ENCODE peak calls at places on chromosomes 3 and 15, in five cellular contexts. Y is GM10248, W is mesothelial cell of epicardium, J is kidney epithelial cell, K is left lung. Q is an unnamed sample.

GRCh38 chr3:127008236-127008635 is 25.3 kb downstream of the PLXNA1 start:
- DNase-seq in Y (no peak), W (no peak), J (no peak), K (no peak), Q (no peak)

GRCh38 chr3:35549690-35550089 is 89.6 kb upstream of the ARPP21 start:
- DNase-seq in Y (no peak), W (no peak), J (no peak), K (no peak), Q (no peak)

GRCh38 chr3:42852443-42852842 is 23.2 kb downstream of the CYP8B1 start:
- DNase-seq in Y (no peak), W (no peak), J (no peak), K (no peak), Q (no peak)

GRCh38 chr3:10428393-10429091 is 76.8 kb downstream of the ATP2B2 start:
- DNase-seq in Y (no peak), W (no peak), J (no peak), K (no peak), Q (no peak)

GRCh38 chr3:119349353-119349752 is 55.2 kb downstream of the ARHGAP31 start:
- DNase-seq in Y (no peak), W (no peak), J (no peak), K (no peak), Q (no peak)

GRCh38 chr15:55564347-55565145 is 23.6 kb downstream of the PYGO1 start:
- DNase-seq in Y (no peak), W (no peak), J (no peak), K (no peak), Q (no peak)

GRCh38 chr3:112640864-112641751 is at the start of gene CCDC80:
- DNase-seq in Y (no peak), W (no peak), J (peak), K (no peak), Q (no peak)

GRCh38 chr15:74776851-74777768 is 4.8 kb upstream of the CSK start:
- DNase-seq in Y (peak), W (no peak), J (no peak), K (peak), Q (peak)

GRCh38 chr3:170811928-170812591 is 57.9 kb downstream of the RPL22L1 start:
- DNase-seq in Y (peak), W (peak), J (no peak), K (no peak), Q (peak)

GRCh38 chr3:181974198-181974597 is 262.5 kb downstream of the SOX2 start:
- DNase-seq in Y (no peak), W (no peak), J (peak), K (no peak), Q (no peak)

GRCh38 chr15:72722071-72722696 is 36.2 kb downstream of the BBS4 start:
- DNase-seq in Y (peak), W (peak), J (peak), K (no peak), Q (peak)

GRCh38 chr15:60076582-60077263 is 72.6 kb downstream of the FOXB1 start:
- DNase-seq in Y (no peak), W (no peak), J (no peak), K (no peak), Q (no peak)

GRCh38 chr3:108877906-108878305 is 55.3 kb downstream of the TRAT1 start:
- DNase-seq in Y (no peak), W (no peak), J (no peak), K (no peak), Q (no peak)

GRCh38 chr15:63048986-63049665 is 6.6 kb downstream of the TPM1 start:
- DNase-seq in Y (peak), W (peak), J (no peak), K (peak), Q (peak)
- TF ChIP-seq CTCF in Y (no peak), W (no peak), J (no peak), K (no peak), Q (no peak)

DNA sequence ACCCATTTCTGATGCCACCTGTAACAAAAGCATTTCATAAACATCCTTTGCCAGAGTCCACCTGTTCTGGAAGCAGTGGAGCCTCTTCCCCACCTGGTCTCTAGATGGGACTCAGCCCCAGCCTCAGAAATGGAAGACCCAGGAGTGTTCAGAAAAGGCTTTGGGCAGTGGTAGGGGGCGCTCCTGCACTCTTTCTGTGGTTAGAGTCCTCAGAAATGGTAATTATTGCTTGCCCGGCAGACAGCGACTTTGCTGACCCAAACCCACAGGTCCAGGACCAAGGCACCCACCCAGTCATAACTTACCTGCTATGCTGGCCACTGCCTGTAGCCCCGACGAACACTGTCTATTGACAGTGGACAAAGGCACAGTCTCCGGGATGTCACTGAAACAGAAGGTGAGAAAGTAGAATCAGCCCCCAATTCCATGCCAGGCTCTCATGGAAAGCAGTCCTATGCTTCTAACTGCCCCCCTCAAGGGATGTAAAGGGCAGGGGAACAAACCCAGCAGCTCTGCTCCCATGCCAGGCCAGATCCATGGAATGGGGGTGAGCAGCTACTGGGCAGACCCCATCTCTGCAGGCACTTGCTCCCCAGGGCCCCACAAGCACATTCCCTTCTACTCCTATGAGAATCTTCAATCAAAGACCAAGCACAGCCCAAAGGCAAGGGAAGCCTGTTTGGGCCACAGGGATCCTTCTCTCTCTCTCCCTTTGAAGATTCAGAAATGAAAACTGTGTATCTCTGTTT is 5.1 kb downstream of the ACAA1 start:
- DNase-seq in Y (no peak), W (no peak), J (no peak), K (no peak), Q (no peak)
- TF ChIP-seq CTCF in Y (peak), W (no peak), J (peak), K (no peak), Q (no peak)

GRCh38 chr3:81760924-81761903 is at the start of gene GBE1:
- DNase-seq in Y (peak), W (peak), J (peak), K (peak), Q (peak)
- TF ChIP-seq CTCF in Y (peak), W (no peak), J (peak), K (peak), Q (peak)

GRCh38 chr15:34793901-34794300 is 1.4 kb downstream of the ACTC1 start:
- DNase-seq in Y (no peak), W (no peak), J (no peak), K (no peak), Q (no peak)

GRCh38 chr15:34794590-34795206 is 651 bp downstream of the ACTC1 start:
- DNase-seq in Y (no peak), W (no peak), J (no peak), K (no peak), Q (no peak)

GRCh38 chr15:34796847-34797246 is 1.5 kb upstream of the ACTC1 start:
- DNase-seq in Y (no peak), W (no peak), J (no peak), K (no peak), Q (no peak)

GRCh38 chr15:34793071-34793470 is 2.3 kb downstream of the ACTC1 start:
- DNase-seq in Y (no peak), W (no peak), J (no peak), K (no peak), Q (no peak)

DNA sequence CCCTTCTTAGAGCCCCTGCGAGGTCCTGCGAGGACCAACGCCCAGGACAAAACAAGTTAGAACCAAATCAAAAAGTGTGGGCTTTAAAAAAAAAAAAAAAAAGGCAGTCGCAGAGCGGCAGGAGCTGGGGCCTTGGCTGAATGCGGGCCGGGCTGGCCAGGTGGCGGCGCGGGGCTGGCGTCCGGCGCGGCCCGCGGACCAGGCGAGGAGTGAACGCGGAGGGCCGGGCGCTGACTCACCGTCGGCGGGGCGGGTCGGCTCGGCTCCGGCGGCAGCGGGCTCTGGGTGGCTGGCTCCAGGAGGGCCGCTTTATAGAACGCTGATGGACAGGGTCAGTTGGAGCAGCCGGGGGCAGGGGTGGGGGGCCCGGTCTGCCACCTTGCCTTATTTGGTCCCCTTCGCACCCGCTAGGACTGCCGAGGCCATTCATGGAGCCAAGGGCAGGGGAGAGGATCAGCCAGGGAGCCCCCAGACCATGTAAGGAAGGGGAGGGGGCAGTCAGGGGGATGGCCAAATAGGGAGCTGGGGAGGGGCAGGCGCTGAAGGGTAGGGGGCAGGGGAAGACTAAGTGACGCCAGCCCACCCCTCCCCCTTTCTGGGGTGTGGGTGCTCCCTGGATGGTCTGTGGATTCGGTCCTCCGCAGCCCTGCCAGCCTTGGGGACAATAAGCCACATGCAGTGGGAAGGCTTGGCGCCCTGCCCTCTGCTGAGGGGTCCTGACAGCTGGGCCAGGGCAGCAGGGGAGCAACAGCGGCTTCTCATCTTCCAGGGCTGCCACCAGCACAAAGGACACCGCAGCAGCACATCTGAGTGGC is at the start of gene ACTC1:
- DNase-seq in Y (no peak), W (peak), J (no peak), K (peak), Q (no peak)
- TF ChIP-seq CTCF in Y (no peak), W (no peak), J (no peak), K (no peak), Q (no peak)

GRCh38 chr15:96888764-96889163 is 558.3 kb downstream of the NR2F2 start:
- DNase-seq in Y (no peak), W (no peak), J (no peak), K (no peak), Q (no peak)

GRCh38 chr15:96894669-96895068 is 564.2 kb downstream of the NR2F2 start:
- DNase-seq in Y (no peak), W (no peak), J (no peak), K (no peak), Q (no peak)

GRCh38 chr15:96896766-96897165 is 566.3 kb downstream of the NR2F2 start:
- DNase-seq in Y (no peak), W (no peak), J (no peak), K (no peak), Q (no peak)

GRCh38 chr15:96889734-96890480 is 559.4 kb downstream of the NR2F2 start:
- DNase-seq in Y (no peak), W (no peak), J (no peak), K (no peak), Q (no peak)

DNA sequence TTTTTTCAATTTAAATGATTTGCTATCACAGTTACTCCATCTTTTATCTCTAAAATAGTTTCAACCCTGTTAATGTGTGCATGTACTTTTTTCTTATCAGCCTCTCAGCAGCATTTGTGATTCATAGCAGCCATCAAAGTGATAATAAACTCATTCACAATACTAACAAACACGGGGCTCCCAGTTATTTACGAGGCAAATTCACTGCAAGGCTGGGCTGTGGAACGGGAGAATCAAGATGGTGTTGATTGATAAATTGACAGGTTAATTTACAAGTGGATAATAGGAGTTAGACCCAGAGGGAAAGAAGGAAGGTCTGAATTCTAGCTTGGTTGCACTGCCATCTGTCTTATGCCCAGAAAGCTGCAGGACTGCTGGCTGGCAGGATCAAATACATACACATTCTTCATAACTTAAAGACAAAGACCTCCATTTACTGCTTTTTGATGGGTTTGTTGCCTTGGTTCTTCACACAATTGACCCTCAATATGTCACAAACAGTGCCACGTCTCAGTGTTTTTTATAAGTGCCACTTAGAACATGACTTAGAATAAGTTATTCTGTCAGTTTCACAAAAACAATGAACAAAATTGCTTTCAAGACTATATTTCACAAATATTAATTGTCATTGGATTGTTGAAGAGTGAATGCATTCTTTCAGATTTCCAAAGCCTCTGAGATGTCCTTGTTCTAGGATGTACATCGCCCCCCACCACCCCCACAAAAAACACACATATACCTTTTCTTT is 562.8 kb downstream of the NR2F2 start:
- DNase-seq in Y (no peak), W (no peak), J (peak), K (no peak), Q (no peak)
- TF ChIP-seq CTCF in Y (peak), W (no peak), J (peak), K (peak), Q (no peak)